ENCODE peak calls at places on chromosomes 16 and 17, in ten cellular contexts. R is GM23248; U is transverse colon; M is ascending aorta; D is heart right ventricle; S is heart left ventricle; I is effector memory CD4-positive, alpha-beta T cell; W is SK-N-SH; P is PC-3; X is psoas muscle. V is an unnamed sample.
A peak's percentile ranks its signal among the peaks of the same experiment; 100 is the strongest.

GRCh38 chr17:61144876-61145564 is 254.6 kb upstream of the TBX2 start:
- DNase-seq in R (no peak), U (no peak), M (no peak), D (no peak), S (no peak), I (no peak), W (peak; percentile 84), P (no peak), X (no peak), V (no peak)

GRCh38 chr17:67779098-67779672 is 46.1 kb upstream of the BPTF start:
- DNase-seq in R (peak; percentile 47), U (peak; percentile 27), M (no peak), D (peak; percentile 53), S (peak; percentile 62), I (no peak), W (peak; percentile 88), P (peak; percentile 64), X (peak; percentile 21), V (no peak)

GRCh38 chr16:56792960-56793359 is 63.0 kb downstream of the NUP93 start:
- DNase-seq in R (no peak), U (no peak), M (no peak), D (no peak), S (no peak), I (no peak), W (no peak), P (no peak), X (no peak), V (no peak)

GRCh38 chr16:57600048-57600835 is 28.2 kb upstream of the ADGRG1 start:
- DNase-seq in R (peak; percentile 57), U (peak; percentile 75), M (peak; percentile 61), D (peak; percentile 45), S (peak; percentile 80), I (no peak), W (peak; percentile 67), P (peak; percentile 66), X (no peak), V (no peak)

GRCh38 chr16:66881964-66882508 is 1.7 kb downstream of the PDP2 start:
- DNase-seq in R (no peak), U (no peak), M (no peak), D (no peak), S (no peak), I (no peak), W (no peak), P (no peak), X (no peak), V (no peak)

GRCh38 chr16:50315346-50315997 is 49.1 kb downstream of the ADCY7 start:
- DNase-seq in R (no peak), U (peak; percentile 5), M (peak; percentile 59), D (no peak), S (peak; percentile 61), I (no peak), W (peak; percentile 80), P (no peak), X (peak; percentile 25), V (no peak)

GRCh38 chr17:54982399-54982798 is 13.8 kb downstream of the STXBP4 start:
- DNase-seq in R (peak; percentile 19), U (no peak), M (peak; percentile 78), D (no peak), S (no peak), I (no peak), W (no peak), P (no peak), X (no peak), V (no peak)

GRCh38 chr16:19001788-19002187 is 18.1 kb downstream of the TMC7 start:
- DNase-seq in R (peak; percentile 94), U (no peak), M (peak; percentile 69), D (no peak), S (no peak), I (no peak), W (no peak), P (peak; percentile 98), X (no peak), V (peak; percentile 15)

GRCh38 chr16:22948058-22948602 is 134.2 kb downstream of the HS3ST2 start:
- DNase-seq in R (peak; percentile 44), U (no peak), M (no peak), D (no peak), S (no peak), I (no peak), W (no peak), P (no peak), X (no peak), V (no peak)

GRCh38 chr17:29495011-29495410 is 71.8 kb downstream of the ABHD15 start:
- DNase-seq in R (peak; percentile 79), U (no peak), M (no peak), D (no peak), S (no peak), I (no peak), W (no peak), P (peak; percentile 12), X (no peak), V (no peak)

GRCh38 chr16:3058173-3059030 is 7.0 kb upstream of the IL32 start:
- DNase-seq in R (peak; percentile 36), U (peak; percentile 75), M (peak; percentile 75), D (peak; percentile 49), S (peak; percentile 79), I (no peak), W (peak; percentile 57), P (peak; percentile 29), X (peak; percentile 42), V (no peak)

GRCh38 chr17:27927781-27928180 is 34.6 kb upstream of the LYRM9 start:
- DNase-seq in R (no peak), U (no peak), M (no peak), D (no peak), S (no peak), I (no peak), W (no peak), P (no peak), X (no peak), V (no peak)

GRCh38 chr16:61581417-61582046 is 454.7 kb downstream of the CDH8 start:
- DNase-seq in R (no peak), U (no peak), M (no peak), D (no peak), S (peak; percentile 45), I (no peak), W (no peak), P (no peak), X (no peak), V (no peak)

GRCh38 chr17:74252272-74252671 is 21.8 kb upstream of the DNAI2 start:
- DNase-seq in R (no peak), U (no peak), M (no peak), D (no peak), S (no peak), I (no peak), W (no peak), P (no peak), X (no peak), V (no peak)

GRCh38 chr16:73093146-73094144 is 45.5 kb upstream of the ZFHX3 start:
- DNase-seq in R (no peak), U (no peak), M (peak; percentile 89), D (peak; percentile 56), S (no peak), I (no peak), W (peak; percentile 35), P (no peak), X (peak; percentile 25), V (no peak)

GRCh38 chr16:3171855-3172593 is 16.0 kb upstream of the OR1F1 start:
- DNase-seq in R (peak; percentile 15), U (no peak), M (no peak), D (no peak), S (peak; percentile 49), I (no peak), W (peak; percentile 51), P (no peak), X (no peak), V (no peak)

GRCh38 chr17:78890111-78890897 is 12.7 kb downstream of the CEP295NL start:
- DNase-seq in R (no peak), U (peak; percentile 75), M (peak; percentile 84), D (peak; percentile 46), S (peak; percentile 86), I (peak; percentile 6), W (no peak), P (no peak), X (peak; percentile 54), V (peak; percentile 46)
- H3K27ac ChIP-seq in R (no peak overlapping the region), U (peak overlapping the region; percentile 60), M (peak overlapping the region; percentile 34), D (no peak overlapping the region), S (no peak overlapping the region), I (peak overlapping the region; percentile 37), W (no peak overlapping the region), P (no peak overlapping the region), X (peak overlapping the region; percentile 75), V (peak overlapping the region; percentile 97)

GRCh38 chr17:4101127-4101798 is 41.6 kb downstream of the ZZEF1 start:
- DNase-seq in R (no peak), U (no peak), M (no peak), D (peak; percentile 11), S (no peak), I (no peak), W (no peak), P (no peak), X (no peak), V (no peak)
- H3K27ac ChIP-seq in R (no peak overlapping the region), U (peak overlapping the region; percentile 61), M (peak overlapping the region; percentile 70), D (no peak overlapping the region), S (no peak overlapping the region), I (peak overlapping the region; percentile 61), W (peak overlapping the region; percentile 37), P (no peak overlapping the region), X (peak overlapping the region; percentile 41), V (peak overlapping the region; percentile 62)

GRCh38 chr16:70789231-70789926 is 11.6 kb downstream of the VAC14 start:
- DNase-seq in R (peak; percentile 72), U (peak; percentile 30), M (no peak), D (peak; percentile 43), S (no peak), I (no peak), W (peak; percentile 36), P (no peak), X (peak; percentile 52), V (no peak)
- H3K27ac ChIP-seq in R (peak overlapping the region; percentile 49), U (no peak overlapping the region), M (no peak overlapping the region), D (no peak overlapping the region), S (no peak overlapping the region), I (no peak overlapping the region), W (no peak overlapping the region), P (no peak overlapping the region), X (peak overlapping the region; percentile 68), V (no peak overlapping the region)

DNA sequence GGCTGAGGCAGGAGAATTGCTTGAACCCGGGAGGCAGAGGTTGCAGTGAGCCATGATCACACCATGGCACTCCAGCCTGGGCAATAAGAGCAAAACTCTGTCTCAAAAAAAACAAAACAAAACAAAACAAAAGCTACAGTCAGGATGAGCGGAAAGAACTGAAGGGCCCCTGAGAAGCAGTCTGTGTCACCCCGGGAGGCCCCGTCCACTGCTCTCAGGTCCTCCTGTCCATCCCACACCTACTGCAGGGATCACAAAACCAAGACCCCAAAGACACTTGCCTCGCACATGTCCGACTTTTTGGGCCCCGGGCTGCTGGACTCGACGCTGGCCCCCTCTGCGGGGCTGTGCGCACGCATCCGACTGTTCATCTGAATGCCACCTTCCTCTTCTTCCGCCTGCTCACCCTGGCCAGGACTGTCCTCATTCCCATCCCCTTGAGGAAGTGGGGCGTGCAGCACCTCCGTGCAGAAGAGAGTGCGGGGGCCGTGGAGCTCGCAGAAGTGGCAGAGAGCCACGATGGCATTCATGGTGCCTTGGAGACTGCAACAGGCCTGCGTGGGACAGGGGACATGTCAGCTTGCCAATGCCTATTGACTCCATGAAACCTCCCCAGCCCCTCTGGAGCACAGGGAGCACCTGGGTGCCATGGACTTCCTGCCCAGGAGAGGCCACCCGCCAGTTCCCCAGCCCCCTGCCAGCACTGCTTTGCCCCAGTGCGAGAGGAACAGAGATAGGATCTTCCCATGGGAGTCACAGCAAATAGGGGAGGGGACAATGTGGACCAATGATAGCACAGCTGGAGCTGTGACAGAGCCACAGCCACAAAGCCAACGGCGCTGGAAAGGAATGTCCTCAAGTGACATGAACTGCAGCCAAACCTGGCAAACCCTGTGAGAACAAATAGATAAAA is 9.1 kb downstream of the FLCN start:
- DNase-seq in R (no peak), U (no peak), M (no peak), D (peak; percentile 57), S (no peak), I (no peak), W (no peak), P (no peak), X (no peak), V (no peak)
- H3K27ac ChIP-seq in R (no peak overlapping the region), U (no peak overlapping the region), M (peak overlapping the region; percentile 13), D (no peak overlapping the region), S (no peak overlapping the region), I (no peak overlapping the region), W (no peak overlapping the region), P (no peak overlapping the region), X (peak overlapping the region; percentile 60), V (peak overlapping the region; percentile 2)

V was measured in substantia nigra.